ENCODE peak calls at places on chromosomes 1 and 21, in five cellular contexts. F, U, I, V and R are unnamed samples.

GRCh38 chr1:11787804-11788436 is 17.8 kb downstream of the MTHFR start:
- DNase-seq in F (no peak), U (no peak), I (no peak), V (no peak), R (no peak)

GRCh38 chr1:31642366-31642765 is 2.3 kb downstream of the PEF1 start:
- DNase-seq in F (no peak), U (no peak), I (no peak), V (no peak), R (no peak)

GRCh38 chr21:43968410-43969114 is 43.5 kb upstream of the TRAPPC10 start:
- DNase-seq in F (no peak), U (no peak), I (no peak), V (no peak), R (no peak)

GRCh38 chr1:59569198-59569597 is 245.6 kb upstream of the HOOK1 start:
- DNase-seq in F (peak; percentile 15), U (no peak), I (no peak), V (no peak), R (no peak)

GRCh38 chr1:203479646-203480045 is 4.0 kb downstream of the PRELP start:
- DNase-seq in F (no peak), U (no peak), I (no peak), V (no peak), R (no peak)

GRCh38 chr1:51557168-51557567 is 38.1 kb upstream of the EPS15 start:
- DNase-seq in F (no peak), U (no peak), I (no peak), V (no peak), R (no peak)

GRCh38 chr21:45550552-45551210 is 8.4 kb upstream of the SLC19A1 start:
- DNase-seq in F (peak; percentile 24), U (no peak), I (no peak), V (no peak), R (no peak)

GRCh38 chr1:201327687-201328240 is 44.5 kb downstream of the PKP1 start:
- DNase-seq in F (no peak), U (no peak), I (no peak), V (peak; percentile 26), R (no peak)

GRCh38 chr21:44427241-44428120 is 27.8 kb upstream of the LRRC3 start:
- DNase-seq in F (no peak), U (no peak), I (no peak), V (no peak), R (no peak)

GRCh38 chr1:223725578-223725977 is 13.2 kb downstream of the CAPN2 start:
- DNase-seq in F (no peak), U (no peak), I (no peak), V (no peak), R (no peak)

GRCh38 chr1:91555074-91555730 is 54.6 kb downstream of the CDC7 start:
- DNase-seq in F (peak; percentile 52), U (no peak), I (peak; percentile 12), V (no peak), R (peak; percentile 6)

GRCh38 chr1:235929216-235929615 is 62.5 kb upstream of the LYST start:
- DNase-seq in F (no peak), U (no peak), I (no peak), V (no peak), R (no peak)

GRCh38 chr1:226634611-226635246 is 86.2 kb downstream of the STUM start:
- DNase-seq in F (no peak), U (no peak), I (no peak), V (no peak), R (no peak)

GRCh38 chr1:236502972-236503639 is 20.7 kb upstream of the LGALS8 start:
- DNase-seq in F (peak; percentile 89), U (peak; percentile 33), I (peak; percentile 75), V (peak; percentile 99), R (peak; percentile 68)

GRCh38 chr1:227897704-227898438 is 49.9 kb downstream of the WNT9A start:
- DNase-seq in F (no peak), U (no peak), I (no peak), V (no peak), R (no peak)

GRCh38 chr1:78884685-78885452 is 121.7 kb downstream of the ADGRL4 start:
- DNase-seq in F (peak; percentile 38), U (no peak), I (peak; percentile 35), V (no peak), R (peak; percentile 69)

GRCh38 chr1:42003433-42003832 is 84.7 kb upstream of the HIVEP3 start:
- DNase-seq in F (no peak), U (peak; percentile 13), I (no peak), V (peak; percentile 39), R (peak; percentile 13)

GRCh38 chr1:241717975-241718374 is 65.9 kb downstream of the WDR64 start:
- DNase-seq in F (no peak), U (no peak), I (no peak), V (no peak), R (no peak)

GRCh38 chr1:55000110-55000815 is 1.5 kb downstream of the BSND start:
- DNase-seq in F (no peak), U (no peak), I (no peak), V (no peak), R (no peak)

GRCh38 chr1:177959793-177960515 is 9.9 kb downstream of the SEC16B start:
- DNase-seq in F (peak; percentile 45), U (no peak), I (peak; percentile 28), V (no peak), R (peak; percentile 51)

DNA sequence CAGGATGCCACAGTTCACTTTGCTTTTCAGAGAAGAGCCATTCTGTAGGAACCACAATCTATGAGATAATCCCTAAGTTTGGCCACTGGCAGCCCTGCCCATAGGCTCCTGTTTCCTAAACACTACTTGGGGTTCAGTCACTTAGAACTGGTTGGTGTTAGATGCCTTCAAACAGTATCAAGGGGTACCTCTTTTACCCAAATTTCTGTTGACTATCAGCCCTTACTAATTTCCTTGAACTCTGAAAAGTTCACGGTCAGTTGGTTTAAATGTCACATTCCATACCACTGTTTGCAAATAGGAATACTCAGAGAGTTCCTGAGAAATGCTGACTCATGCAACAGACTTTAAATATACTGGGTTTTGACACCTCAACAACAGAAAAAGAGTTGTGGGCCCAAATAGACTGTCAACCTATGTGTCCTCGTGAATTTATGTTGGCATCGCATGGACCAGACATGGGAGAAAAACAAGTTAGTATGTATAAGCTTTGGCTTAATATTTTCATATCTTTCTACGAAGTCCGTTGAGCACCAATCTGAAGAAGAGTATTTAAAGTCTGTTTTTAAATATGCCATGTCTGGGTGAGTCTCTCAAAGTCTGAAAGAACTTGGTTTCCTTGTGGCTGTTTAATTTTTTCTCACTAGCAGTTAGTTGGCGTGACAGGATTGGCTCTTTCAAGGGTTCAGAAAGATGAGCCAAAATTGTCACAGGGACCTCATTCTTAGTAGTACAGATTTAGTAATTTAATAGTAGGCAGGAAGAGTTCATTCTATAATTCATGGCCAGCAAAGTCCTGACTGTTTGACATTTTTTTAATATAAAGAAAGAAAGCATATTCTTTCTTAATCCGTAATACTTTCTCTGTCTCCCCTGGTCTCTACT is 56.5 kb upstream of the ZNF326 start:
- DNase-seq in F (peak; percentile 61), U (no peak), I (peak; percentile 67), V (peak; percentile 79), R (no peak)
- H3K27ac ChIP-seq in F (no peak overlapping the region), U (no peak overlapping the region), I (no peak overlapping the region), V (peak overlapping the region; percentile 58), R (peak overlapping the region; percentile 12)

DNA sequence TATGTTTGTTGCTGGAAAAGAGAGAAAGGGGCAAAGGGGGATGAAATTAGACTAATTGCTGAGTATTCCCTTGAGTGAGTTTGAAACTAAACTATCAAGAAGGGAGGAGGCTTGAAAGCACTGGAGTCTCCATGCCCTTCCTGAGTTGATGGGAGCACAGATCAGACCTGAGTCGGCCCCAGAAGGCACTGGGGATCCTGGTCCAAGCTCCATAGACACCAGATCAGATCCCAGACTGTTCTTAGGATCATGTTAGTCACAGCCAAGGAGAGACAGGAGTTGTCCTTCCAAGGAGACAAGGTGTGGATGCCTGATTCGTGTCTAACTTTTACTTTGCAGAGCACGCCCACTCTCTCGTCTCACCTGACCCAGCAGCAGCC is 152.3 kb downstream of the NR5A2 start:
- DNase-seq in F (no peak), U (no peak), I (no peak), V (no peak), R (peak; percentile 25)
- H3K4me1 ChIP-seq in F (no peaks in the 10 kb centered on the region), U (peaks cover 19% of the 10 kb centered on the region), I (peaks cover 9% of the 10 kb centered on the region), V (peaks cover 37% of the 10 kb centered on the region), R (peaks cover 30% of the 10 kb centered on the region)

DNA sequence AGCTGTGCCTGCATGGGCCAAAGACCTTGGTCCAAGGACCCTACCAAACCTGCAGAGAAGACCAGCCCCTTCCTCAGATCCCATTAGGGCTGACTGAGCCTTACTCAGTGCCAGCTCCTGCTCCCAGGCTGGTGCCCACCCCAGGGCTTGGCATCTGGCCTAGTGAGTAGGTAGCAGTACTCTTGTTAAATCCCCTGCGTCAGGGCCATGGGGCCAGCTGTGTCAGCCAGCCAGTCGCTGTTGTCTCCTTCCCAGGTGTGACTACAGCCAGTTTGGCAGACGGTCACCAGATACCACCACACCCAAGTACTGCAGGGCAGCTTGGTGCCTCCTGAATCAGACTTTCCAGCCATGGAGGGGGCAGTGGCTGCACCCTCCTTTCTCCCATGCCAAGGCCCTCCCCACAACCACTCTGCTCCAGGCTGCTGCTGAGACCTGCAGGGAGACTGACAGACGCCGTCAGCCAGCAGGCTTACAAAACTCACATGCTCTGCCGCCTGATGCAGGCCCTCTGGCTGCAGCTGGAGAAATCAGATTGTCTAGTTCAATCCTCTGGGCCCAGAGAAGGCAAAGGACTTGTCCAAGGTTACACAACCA is 3.0 kb downstream of the TENT5B start:
- DNase-seq in F (no peak), U (peak; percentile 50), I (no peak), V (peak; percentile 78), R (no peak)
- H3K27ac ChIP-seq in F (no peak overlapping the region), U (peak overlapping the region; percentile 48), I (no peak overlapping the region), V (peak overlapping the region; percentile 54), R (no peak overlapping the region)

GRCh38 chr1:19465650-19466049 is 19.7 kb downstream of the CAPZB start:
- DNase-seq in F (no peak), U (no peak), I (no peak), V (no peak), R (no peak)

GRCh38 chr1:19468397-19468956 is 16.9 kb downstream of the CAPZB start:
- DNase-seq in F (no peak), U (peak; percentile 38), I (no peak), V (no peak), R (no peak)

GRCh38 chr1:19469004-19469403 is 16.3 kb downstream of the CAPZB start:
- DNase-seq in F (no peak), U (no peak), I (no peak), V (no peak), R (no peak)

GRCh38 chr1:19466112-19466561 is 19.2 kb downstream of the CAPZB start:
- DNase-seq in F (no peak), U (no peak), I (no peak), V (no peak), R (no peak)

DNA sequence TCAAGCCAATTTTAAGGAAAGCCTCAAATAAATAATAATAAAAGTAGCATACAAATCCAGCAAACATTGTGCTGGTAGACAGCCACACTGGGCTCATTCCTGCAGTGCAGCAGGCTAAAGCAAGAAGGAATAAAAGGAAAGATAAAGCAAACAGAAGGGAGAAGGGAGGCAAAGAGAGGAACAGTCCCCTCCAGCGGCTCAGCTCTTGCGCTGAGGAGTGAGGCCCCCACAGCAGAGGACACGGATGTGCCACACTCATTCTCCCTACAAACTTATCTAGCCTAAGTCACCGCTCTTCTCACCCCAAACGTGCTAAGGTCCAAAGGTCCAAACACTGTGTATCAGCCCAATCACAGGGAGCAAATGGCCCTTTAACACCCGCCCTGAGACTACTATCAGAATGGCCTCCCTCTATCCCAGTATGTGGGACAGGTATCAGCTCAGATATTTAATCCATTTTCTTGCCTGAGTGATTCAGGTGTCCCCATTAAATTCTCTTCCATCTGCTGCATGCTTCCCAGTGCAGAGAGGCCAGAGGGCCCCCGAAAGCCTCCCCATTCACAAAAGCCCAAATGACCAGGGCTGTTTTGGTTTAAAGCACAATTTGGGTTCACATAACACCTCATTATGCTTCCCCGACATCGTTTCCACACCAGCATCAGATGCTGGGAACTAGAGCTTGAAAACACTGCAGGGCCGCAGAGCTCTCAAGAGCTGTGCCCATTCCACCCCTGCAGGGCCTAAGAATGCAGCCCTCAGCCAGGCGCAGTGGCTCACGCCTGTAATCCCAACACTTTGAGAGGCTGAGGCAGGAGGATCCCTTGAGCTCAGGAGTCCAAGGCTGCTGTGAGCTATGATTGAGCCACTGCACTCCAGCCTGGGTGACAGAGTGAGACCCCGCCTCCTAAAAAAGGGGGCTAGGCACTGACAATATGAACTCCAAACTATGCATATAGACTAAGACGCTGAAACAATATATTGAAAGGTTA is 17.8 kb downstream of the CAPZB start:
- DNase-seq in F (no peak), U (no peak), I (no peak), V (no peak), R (no peak)
- H3K4me1 ChIP-seq in F (peaks cover 19% of the 10 kb centered on the region), U (peaks cover 91% of the 10 kb centered on the region), I (peaks cover 21% of the 10 kb centered on the region), V (peaks cover 16% of the 10 kb centered on the region), R (peaks cover 36% of the 10 kb centered on the region)